ENCODE peak calls at places on chromosome 1, in six cellular contexts. C is naive thymus-derived CD4-positive, alpha-beta T cell; T is fibroblast of lung; P is K562; M is vagina; S is cardiac muscle cell. R is an unnamed sample. For H3K9me3, the result is how much of the 10 kb centered on the place peaks cover.

GRCh38 chr1:163202833-163203451 is at the start of gene RGS5:
- DNase-seq in C (no peak), T (peak), P (no peak), M (no peak), S (peak), R (no peak)

GRCh38 chr1:6627841-6628545 is 3.3 kb downstream of the THAP3 start:
- DNase-seq in C (no peak), T (no peak), P (no peak), M (no peak), S (no peak), R (no peak)

GRCh38 chr1:47536646-47537118 is 98.8 kb downstream of the FOXD2 start:
- DNase-seq in C (no peak), T (no peak), P (no peak), M (no peak), S (no peak), R (no peak)

GRCh38 chr1:201042663-201043461 is 19.3 kb upstream of the KIF21B start:
- DNase-seq in C (peak), T (peak), P (peak), M (no peak), S (peak), R (peak)

GRCh38 chr1:154973344-154974085 is 966 bp upstream of the CKS1B start:
- DNase-seq in C (peak), T (peak), P (peak), M (peak), S (peak), R (peak)

GRCh38 chr1:13498553-13498952 is 15.2 kb downstream of the LRRC38 start:
- DNase-seq in C (no peak), T (no peak), P (no peak), M (no peak), S (no peak), R (no peak)

GRCh38 chr1:233614743-233615521 is 1.0 kb downstream of the KCNK1 start:
- DNase-seq in C (no peak), T (no peak), P (no peak), M (peak), S (no peak), R (no peak)

GRCh38 chr1:230277201-230277771 is 148.8 kb downstream of the PGBD5 start:
- DNase-seq in C (peak), T (no peak), P (no peak), M (no peak), S (no peak), R (no peak)

GRCh38 chr1:91742848-91743292 is 143.1 kb downstream of the TGFBR3 start:
- DNase-seq in C (no peak), T (peak), P (no peak), M (peak), S (peak), R (no peak)

GRCh38 chr1:180181996-180182675 is 27.5 kb downstream of the QSOX1 start:
- DNase-seq in C (no peak), T (no peak), P (no peak), M (no peak), S (no peak), R (no peak)

GRCh38 chr1:22263359-22263758 is 120.5 kb upstream of the WNT4 start:
- DNase-seq in C (no peak), T (no peak), P (no peak), M (no peak), S (no peak), R (no peak)

GRCh38 chr1:109787211-109787844 is 23.6 kb upstream of the EPS8L3 start:
- DNase-seq in C (no peak), T (no peak), P (no peak), M (no peak), S (no peak), R (no peak)

GRCh38 chr1:65744731-65745130 is 48.0 kb upstream of the PDE4B start:
- DNase-seq in C (no peak), T (no peak), P (no peak), M (no peak), S (no peak), R (no peak)

GRCh38 chr1:34746785-34747637 is 7.8 kb upstream of the GJB5 start:
- DNase-seq in C (no peak), T (no peak), P (no peak), M (no peak), S (no peak), R (no peak)

GRCh38 chr1:158107926-158108325 is 72.8 kb upstream of the CD1D start:
- DNase-seq in C (no peak), T (no peak), P (no peak), M (no peak), S (no peak), R (no peak)

GRCh38 chr1:52454111-52454510 is 49.7 kb downstream of the PRPF38A start:
- DNase-seq in C (no peak), T (peak), P (no peak), M (no peak), S (no peak), R (no peak)

GRCh38 chr1:175434268-175434860 is 241.8 kb upstream of the KIAA0040 start:
- DNase-seq in C (no peak), T (no peak), P (peak), M (no peak), S (no peak), R (no peak)
- H3K4me3 ChIP-seq in C (no peak), T (no peak), P (no peak), M (no peak), S (no peak), R (no peak)

GRCh38 chr1:247165674-247166073 is 6.1 kb downstream of the ZNF124 start:
- DNase-seq in C (no peak), T (no peak), P (no peak), M (no peak), S (no peak), R (no peak)

GRCh38 chr1:247164694-247165093 is 7.1 kb downstream of the ZNF124 start:
- DNase-seq in C (no peak), T (no peak), P (no peak), M (no peak), S (no peak), R (no peak)
- H3K9me3 ChIP-seq in C (half or more), T (under half), P (under half), M (under half), S (under half), R (under half)

DNA sequence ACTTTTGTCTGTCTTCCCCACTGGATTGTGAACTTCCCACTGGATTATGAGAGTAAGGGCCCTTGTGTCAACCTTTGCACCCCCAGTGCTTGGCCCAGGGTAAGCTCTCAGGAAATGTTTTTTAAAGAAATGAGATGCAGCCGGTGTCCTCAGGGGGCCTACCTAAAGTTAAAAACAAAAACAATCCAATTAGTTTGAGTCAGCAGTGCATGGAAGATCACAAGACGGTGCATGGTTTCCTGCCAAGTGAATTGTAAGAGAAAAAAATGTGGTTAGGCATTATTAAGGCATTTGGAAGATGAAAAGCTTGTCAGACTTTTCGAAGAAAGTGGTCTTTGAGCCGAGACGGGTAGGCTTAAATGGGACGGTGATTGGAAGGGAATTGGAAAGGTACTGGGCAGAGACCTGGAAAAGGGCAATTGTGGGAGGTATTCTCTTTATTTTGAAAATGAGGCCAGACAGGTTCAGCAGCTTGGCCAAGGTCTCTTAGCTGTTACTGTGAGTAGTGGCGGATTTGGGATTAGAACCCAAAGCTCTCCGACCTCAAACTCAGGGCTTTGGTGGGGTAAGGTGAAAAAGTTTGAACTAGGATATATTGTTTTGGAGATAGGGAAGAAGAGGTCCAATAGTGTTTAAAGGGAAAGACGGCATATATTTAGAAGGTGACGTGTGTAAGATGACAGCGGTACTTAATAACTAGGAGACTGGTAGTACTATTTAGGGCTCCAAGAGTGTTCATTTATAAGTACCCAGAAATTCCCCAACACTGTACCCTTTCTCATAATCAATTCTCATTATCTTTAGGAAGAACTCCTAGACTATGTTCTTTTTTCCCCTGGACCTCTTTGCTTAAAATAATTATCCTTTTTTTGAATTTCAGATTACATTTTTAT is 1.2 kb downstream of the LYPLAL1 start:
- DNase-seq in C (peak), T (peak), P (peak), M (no peak), S (peak), R (peak)
- H3K4me3 ChIP-seq in C (peak), T (peak), P (peak), M (peak), S (peak), R (peak)

DNA sequence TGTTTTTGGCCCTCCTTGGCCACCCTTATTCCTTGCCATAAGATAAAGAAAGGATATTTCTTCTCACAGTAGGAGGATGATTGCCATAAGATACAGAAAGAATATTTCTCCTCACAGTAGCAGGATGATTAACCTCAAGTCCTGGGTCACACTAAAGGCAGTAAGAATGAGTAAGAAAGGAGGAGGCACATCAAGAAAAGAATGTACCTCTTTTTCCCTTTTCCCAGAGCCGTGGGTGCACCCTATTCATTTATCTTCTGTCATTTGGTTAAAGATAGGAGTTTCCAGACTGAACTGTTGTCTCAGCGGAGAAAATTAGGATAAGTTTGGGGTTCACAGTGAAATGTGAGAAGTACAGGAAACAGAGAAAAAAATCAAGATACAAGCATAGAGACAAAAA is 52.5 kb downstream of the LRRC8C start:
- DNase-seq in C (no peak), T (no peak), P (no peak), M (no peak), S (no peak), R (no peak)
- H3K9me3 ChIP-seq in C (under half), T (under half), P (under half), M (under half), S (under half), R (under half)

GRCh38 chr1:245516178-245516829 is 361.5 kb downstream of the KIF26B start:
- DNase-seq in C (no peak), T (peak), P (peak), M (no peak), S (no peak), R (no peak)
- H3K4me3 ChIP-seq in C (no peak), T (no peak), P (no peak), M (no peak), S (no peak), R (no peak)

GRCh38 chr1:2962541-2962940 is 58.7 kb upstream of the ACTRT2 start:
- DNase-seq in C (no peak), T (no peak), P (no peak), M (no peak), S (no peak), R (no peak)

GRCh38 chr1:2961081-2961480 is 60.2 kb upstream of the ACTRT2 start:
- DNase-seq in C (no peak), T (no peak), P (no peak), M (no peak), S (no peak), R (no peak)

GRCh38 chr1:2962946-2963345 is 58.3 kb upstream of the ACTRT2 start:
- DNase-seq in C (no peak), T (no peak), P (no peak), M (no peak), S (no peak), R (no peak)

GRCh38 chr1:2962061-2962460 is 59.2 kb upstream of the ACTRT2 start:
- DNase-seq in C (no peak), T (no peak), P (no peak), M (no peak), S (no peak), R (no peak)

DNA sequence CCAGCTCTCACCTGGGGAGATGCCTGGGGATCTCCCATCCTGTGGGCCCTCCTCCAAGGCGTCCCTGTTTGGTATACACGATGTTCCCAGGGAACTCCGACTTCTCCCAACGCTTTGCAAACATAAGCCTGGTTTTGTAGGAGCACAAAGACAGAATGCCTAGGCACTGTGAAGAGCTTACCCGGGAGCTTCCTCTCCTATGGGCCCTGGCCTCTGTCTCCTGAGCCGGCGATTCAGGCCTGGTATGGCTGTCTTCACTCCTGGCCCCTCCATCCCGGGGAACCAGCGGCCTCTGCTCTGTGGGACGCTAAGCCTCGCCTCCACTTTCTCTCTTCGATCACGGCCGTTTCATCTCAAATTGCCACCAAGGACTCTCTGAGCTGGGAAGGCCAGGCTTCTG is 59.6 kb upstream of the ACTRT2 start:
- DNase-seq in C (no peak), T (no peak), P (no peak), M (no peak), S (no peak), R (no peak)
- H3K9me3 ChIP-seq in C (under half), T (under half), P (under half), M (under half), S (under half), R (under half)

GRCh38 chr1:94143173-94143808 is 22.3 kb upstream of the ABCA4 start:
- DNase-seq in C (no peak), T (no peak), P (no peak), M (no peak), S (no peak), R (no peak)

GRCh38 chr1:94144836-94145235 is 23.9 kb upstream of the ABCA4 start:
- DNase-seq in C (no peak), T (no peak), P (no peak), M (no peak), S (no peak), R (no peak)

GRCh38 chr1:94142583-94142982 is 21.6 kb upstream of the ABCA4 start:
- DNase-seq in C (no peak), T (no peak), P (no peak), M (no peak), S (peak), R (no peak)

GRCh38 chr1:94143809-94144176 is 22.8 kb upstream of the ABCA4 start:
- DNase-seq in C (no peak), T (no peak), P (no peak), M (no peak), S (no peak), R (no peak)

DNA sequence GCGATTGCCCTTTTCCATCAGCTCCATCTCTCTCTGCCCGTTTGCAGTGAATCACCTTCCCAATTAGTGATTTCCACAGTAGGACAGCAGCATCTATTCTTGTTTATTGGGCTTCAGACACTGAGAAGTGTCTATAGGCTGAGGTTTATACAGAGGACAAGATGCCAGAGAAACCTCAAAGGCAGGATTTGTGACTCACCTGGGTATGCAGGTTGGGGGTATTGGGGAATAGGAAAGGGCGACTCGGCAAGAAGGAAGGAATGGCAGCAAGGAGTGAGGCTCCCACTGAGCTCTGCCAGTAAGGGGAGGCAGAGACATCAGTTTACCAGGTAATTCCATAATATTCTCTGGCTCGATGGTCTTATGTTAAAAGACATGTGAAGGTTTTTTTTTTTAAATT is 25.3 kb upstream of the ABCA4 start:
- DNase-seq in C (no peak), T (no peak), P (no peak), M (no peak), S (no peak), R (no peak)
- H3K4me3 ChIP-seq in C (no peak), T (no peak), P (no peak), M (no peak), S (no peak), R (no peak)

GRCh38 chr1:165352109-165352441 is 4.4 kb downstream of the LMX1A start:
- DNase-seq in C (no peak), T (no peak), P (no peak), M (no peak), S (no peak), R (no peak)

GRCh38 chr1:165354739-165355138 is 1.8 kb downstream of the LMX1A start:
- DNase-seq in C (no peak), T (no peak), P (no peak), M (no peak), S (no peak), R (no peak)

GRCh38 chr1:165350861-165351260 is 5.7 kb downstream of the LMX1A start:
- DNase-seq in C (no peak), T (no peak), P (no peak), M (no peak), S (no peak), R (no peak)

GRCh38 chr1:165353731-165354671 is 2.5 kb downstream of the LMX1A start:
- DNase-seq in C (no peak), T (no peak), P (no peak), M (no peak), S (no peak), R (no peak)

GRCh38 chr1:165352442-165353293 is 3.8 kb downstream of the LMX1A start:
- DNase-seq in C (no peak), T (no peak), P (no peak), M (no peak), S (no peak), R (no peak)
- H3K9me3 ChIP-seq in C (under half), T (under half), P (under half), M (under half), S (under half), R (under half)

DNA sequence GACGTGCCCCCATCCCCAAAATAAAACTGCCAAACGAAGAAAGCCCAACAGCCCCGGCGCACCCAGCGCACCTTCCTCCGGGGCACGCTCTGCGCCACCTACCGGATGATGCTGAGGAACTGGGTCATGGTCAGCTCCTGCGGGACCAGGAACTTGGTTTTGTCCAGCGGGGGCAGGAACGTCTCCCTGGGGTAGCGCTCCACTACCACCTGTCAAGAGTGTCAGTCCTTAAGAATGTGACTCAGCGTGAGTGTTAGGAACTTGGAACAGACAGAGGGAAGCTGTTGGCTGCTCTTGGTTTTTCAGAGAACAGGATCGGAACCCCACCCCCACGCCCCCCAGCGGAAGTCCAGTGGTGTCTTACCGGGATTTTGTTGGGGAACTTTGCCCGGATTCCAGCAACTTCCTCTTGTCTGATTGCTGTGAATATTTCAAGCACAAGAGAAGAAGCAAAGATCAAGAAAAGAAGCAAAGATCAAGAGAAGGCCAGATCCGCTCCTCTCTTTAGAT is 431 bp downstream of the MAP1LC3C start:
- DNase-seq in C (peak), T (peak), P (peak), M (no peak), S (peak), R (peak)
- H3K4me3 ChIP-seq in C (peak), T (peak), P (peak), M (peak), S (peak), R (no peak)

GRCh38 chr1:81287681-81288080 is 513.1 kb upstream of the ADGRL2 start:
- DNase-seq in C (no peak), T (peak), P (no peak), M (no peak), S (peak), R (no peak)
- H3K9me3 ChIP-seq in C (under half), T (under half), P (under half), M (under half), S (under half), R (under half)

R was measured in CD4-positive, alpha-beta memory T cell.